ENCODE peak calls at places on chromosomes 1 and 21, in seven cellular contexts. J is DMS153; H is HEK293T; A is amniotic epithelial cell; E is mucosa of descending colon; W is activated CD8-positive, alpha-beta memory T cell treated with anti-CD3 and anti-CD28 coated beads, Interleukin-2, amount 50 U/mL, for 4 hours; Q is pons. T is an unnamed sample.
A peak's percentile ranks its signal among the peaks of the same experiment; 100 is the strongest.

GRCh38 chr1:229058111-229058551 is 212.8 kb upstream of the RAB4A start:
- DNase-seq in E (no peak), Q (no peak), J (peak; percentile 88), A (no peak), H (no peak), W (peak; percentile 25), T (peak; percentile 30)

GRCh38 chr21:33490991-33491372 is 534 bp downstream of the DNAJC28 start:
- DNase-seq in Q (peak; percentile 34), H (no peak), J (no peak), E (no peak), W (no peak), A (peak; percentile 9), T (no peak)

GRCh38 chr1:168045311-168045710 is 91.4 kb downstream of the GPR161 start:
- DNase-seq in W (no peak), Q (no peak), J (no peak), H (no peak), A (peak; percentile 19), E (no peak), T (no peak)

GRCh38 chr1:210200090-210200736 is 32.4 kb upstream of the SERTAD4 start:
- DNase-seq in W (no peak), A (no peak), J (no peak), E (no peak), Q (no peak), H (no peak), T (no peak)

GRCh38 chr21:39613029-39613934 is 542 bp downstream of the B3GALT5 start:
- DNase-seq in A (peak; percentile 14), W (no peak), H (no peak), J (no peak), E (no peak), Q (no peak), T (peak; percentile 45)

GRCh38 chr21:46397211-46397905 is 61.3 kb upstream of the DIP2A start:
- DNase-seq in E (peak; percentile 34), H (no peak), J (no peak), Q (no peak), W (no peak), A (no peak), T (no peak)

GRCh38 chr1:201288765-201289164 is 5.5 kb downstream of the PKP1 start:
- DNase-seq in E (no peak), H (no peak), A (no peak), J (no peak), W (no peak), Q (no peak), T (no peak)

GRCh38 chr1:45979074-45979777 is 153.2 kb downstream of the PIK3R3 start:
- DNase-seq in W (no peak), A (peak; percentile 39), E (no peak), H (no peak), Q (no peak), J (peak; percentile 100), T (no peak)

GRCh38 chr1:231093158-231093922 is 53.3 kb upstream of the FAM89A start:
- DNase-seq in J (peak; percentile 22), E (no peak), H (no peak), A (peak; percentile 4), Q (peak; percentile 75), W (no peak), T (no peak)